ENCODE peak calls at places on chromosomes 13 and 19, in seven cellular contexts. One of them, this sample, is unnamed.
A peak's percentile ranks its signal among the peaks of the same experiment; 100 is the strongest.

GRCh38 chr19:35549174-35549788 is 3.9 kb downstream of the TMEM147 start:
- DNase-seq in M059J: peak; percentile 74
- DNase-seq in AG04449: no peak
- DNase-seq in activated T-cell treated with anti-CD3 and anti-CD28 coated beads for 24 hours: peak; percentile 33
- DNase-seq in WTC11: peak; percentile 69
- DNase-seq in NCI-H1694: peak; percentile 50
- DNase-seq in NCI-H1436: peak; percentile 78
- DNase-seq in this sample: no peak

GRCh38 chr13:102729560-102730275 is 34.9 kb upstream of the METTL21C start:
- DNase-seq in M059J: peak; percentile 73
- DNase-seq in AG04449: peak; percentile 10
- DNase-seq in activated T-cell treated with anti-CD3 and anti-CD28 coated beads for 24 hours: no peak
- DNase-seq in WTC11: no peak
- DNase-seq in NCI-H1694: peak; percentile 40
- DNase-seq in NCI-H1436: peak; percentile 8
- DNase-seq in this sample: no peak

GRCh38 chr13:36531746-36532486 is 99.6 kb downstream of the CCNA1 start:
- DNase-seq in M059J: peak; percentile 25
- DNase-seq in AG04449: no peak
- DNase-seq in activated T-cell treated with anti-CD3 and anti-CD28 coated beads for 24 hours: no peak
- DNase-seq in WTC11: no peak
- DNase-seq in NCI-H1694: no peak
- DNase-seq in NCI-H1436: no peak
- DNase-seq in this sample: no peak

GRCh38 chr13:31320946-31321345 is 121.2 kb downstream of the B3GLCT start:
- DNase-seq in M059J: no peak
- DNase-seq in AG04449: no peak
- DNase-seq in activated T-cell treated with anti-CD3 and anti-CD28 coated beads for 24 hours: no peak
- DNase-seq in WTC11: no peak
- DNase-seq in NCI-H1694: no peak
- DNase-seq in NCI-H1436: no peak
- DNase-seq in this sample: no peak

GRCh38 chr19:14118165-14119051 is 846 bp upstream of the PRKACA start:
- DNase-seq in M059J: peak; percentile 40
- DNase-seq in AG04449: peak; percentile 47
- DNase-seq in activated T-cell treated with anti-CD3 and anti-CD28 coated beads for 24 hours: peak; percentile 23
- DNase-seq in WTC11: no peak
- DNase-seq in NCI-H1694: no peak
- DNase-seq in NCI-H1436: no peak
- DNase-seq in this sample: no peak

GRCh38 chr13:39311619-39312018 is 273.4 kb downstream of the NHLRC3 start:
- DNase-seq in M059J: peak; percentile 23
- DNase-seq in AG04449: no peak
- DNase-seq in activated T-cell treated with anti-CD3 and anti-CD28 coated beads for 24 hours: no peak
- DNase-seq in WTC11: no peak
- DNase-seq in NCI-H1694: no peak
- DNase-seq in NCI-H1436: no peak
- DNase-seq in this sample: no peak

GRCh38 chr19:19062454-19063182 is 1.2 kb upstream of the SLC25A42 start:
- DNase-seq in M059J: peak; percentile 87
- DNase-seq in AG04449: no peak
- DNase-seq in activated T-cell treated with anti-CD3 and anti-CD28 coated beads for 24 hours: peak; percentile 14
- DNase-seq in WTC11: no peak
- DNase-seq in NCI-H1694: no peak
- DNase-seq in NCI-H1436: no peak
- DNase-seq in this sample: no peak

GRCh38 chr19:45952341-45952690 is 21.3 kb downstream of the NOVA2 start:
- DNase-seq in M059J: no peak
- DNase-seq in AG04449: no peak
- DNase-seq in activated T-cell treated with anti-CD3 and anti-CD28 coated beads for 24 hours: no peak
- DNase-seq in WTC11: no peak
- DNase-seq in NCI-H1694: no peak
- DNase-seq in NCI-H1436: no peak
- DNase-seq in this sample: no peak

GRCh38 chr13:19838726-19839342 is 24.6 kb downstream of the ZMYM5 start:
- DNase-seq in M059J: no peak
- DNase-seq in AG04449: peak; percentile 86
- DNase-seq in activated T-cell treated with anti-CD3 and anti-CD28 coated beads for 24 hours: no peak
- DNase-seq in WTC11: no peak
- DNase-seq in NCI-H1694: no peak
- DNase-seq in NCI-H1436: no peak
- DNase-seq in this sample: no peak

GRCh38 chr19:38389101-38389925 is 816 bp downstream of the SPRED3 start:
- DNase-seq in M059J: peak; percentile 87
- DNase-seq in AG04449: no peak
- DNase-seq in activated T-cell treated with anti-CD3 and anti-CD28 coated beads for 24 hours: no peak
- DNase-seq in WTC11: peak; percentile 59
- DNase-seq in NCI-H1694: no peak
- DNase-seq in NCI-H1436: no peak
- DNase-seq in this sample: no peak

GRCh38 chr19:4208385-4209094 is 20.8 kb upstream of the EBI3 start:
- DNase-seq in M059J: peak; percentile 85
- DNase-seq in AG04449: no peak
- DNase-seq in activated T-cell treated with anti-CD3 and anti-CD28 coated beads for 24 hours: no peak
- DNase-seq in WTC11: no peak
- DNase-seq in NCI-H1694: no peak
- DNase-seq in NCI-H1436: peak; percentile 31
- DNase-seq in this sample: no peak

GRCh38 chr13:110663044-110663443 is 42.9 kb downstream of the CARS2 start:
- DNase-seq in M059J: no peak
- DNase-seq in AG04449: no peak
- DNase-seq in activated T-cell treated with anti-CD3 and anti-CD28 coated beads for 24 hours: no peak
- DNase-seq in WTC11: no peak
- DNase-seq in NCI-H1694: no peak
- DNase-seq in NCI-H1436: no peak
- DNase-seq in this sample: no peak

GRCh38 chr13:106299616-106300015 is 235.8 kb downstream of the EFNB2 start:
- DNase-seq in M059J: no peak
- DNase-seq in AG04449: no peak
- DNase-seq in activated T-cell treated with anti-CD3 and anti-CD28 coated beads for 24 hours: no peak
- DNase-seq in WTC11: no peak
- DNase-seq in NCI-H1694: no peak
- DNase-seq in NCI-H1436: no peak
- DNase-seq in this sample: no peak

GRCh38 chr19:6821639-6822310 is 49.3 kb downstream of the VAV1 start:
- DNase-seq in M059J: no peak
- DNase-seq in AG04449: no peak
- DNase-seq in activated T-cell treated with anti-CD3 and anti-CD28 coated beads for 24 hours: no peak
- DNase-seq in WTC11: no peak
- DNase-seq in NCI-H1694: no peak
- DNase-seq in NCI-H1436: no peak
- DNase-seq in this sample: no peak

GRCh38 chr19:14886032-14886431 is at the start of gene OR7A17:
- DNase-seq in M059J: no peak
- DNase-seq in AG04449: no peak
- DNase-seq in activated T-cell treated with anti-CD3 and anti-CD28 coated beads for 24 hours: no peak
- DNase-seq in WTC11: no peak
- DNase-seq in NCI-H1694: no peak
- DNase-seq in NCI-H1436: no peak
- DNase-seq in this sample: no peak

GRCh38 chr13:50375792-50376191 is 360.5 kb downstream of the KCNRG start:
- DNase-seq in M059J: peak; percentile 90
- DNase-seq in AG04449: peak; percentile 57
- DNase-seq in activated T-cell treated with anti-CD3 and anti-CD28 coated beads for 24 hours: no peak
- DNase-seq in WTC11: no peak
- DNase-seq in NCI-H1694: no peak
- DNase-seq in NCI-H1436: no peak
- DNase-seq in this sample: no peak

GRCh38 chr19:15107056-15108010 is at the start of gene SYDE1:
- DNase-seq in M059J: peak; percentile 74
- DNase-seq in AG04449: no peak
- DNase-seq in activated T-cell treated with anti-CD3 and anti-CD28 coated beads for 24 hours: peak; percentile 19
- DNase-seq in WTC11: peak; percentile 71
- DNase-seq in NCI-H1694: no peak
- DNase-seq in NCI-H1436: no peak
- DNase-seq in this sample: no peak

GRCh38 chr19:3057275-3057714 is 5.0 kb downstream of the TLE5 start:
- DNase-seq in M059J: peak; percentile 40
- DNase-seq in AG04449: no peak
- DNase-seq in activated T-cell treated with anti-CD3 and anti-CD28 coated beads for 24 hours: no peak
- DNase-seq in WTC11: no peak
- DNase-seq in NCI-H1694: peak; percentile 29
- DNase-seq in NCI-H1436: no peak
- DNase-seq in this sample: no peak

GRCh38 chr19:18915639-18916038 is 3.5 kb downstream of the COPE start:
- DNase-seq in M059J: peak; percentile 40
- DNase-seq in AG04449: no peak
- DNase-seq in activated T-cell treated with anti-CD3 and anti-CD28 coated beads for 24 hours: no peak
- DNase-seq in WTC11: peak; percentile 66
- DNase-seq in NCI-H1694: no peak
- DNase-seq in NCI-H1436: no peak
- DNase-seq in this sample: no peak

GRCh38 chr19:29667390-29667783 is 2.1 kb downstream of the PLEKHF1 start:
- DNase-seq in M059J: no peak
- DNase-seq in AG04449: no peak
- DNase-seq in activated T-cell treated with anti-CD3 and anti-CD28 coated beads for 24 hours: no peak
- DNase-seq in WTC11: no peak
- DNase-seq in NCI-H1694: no peak
- DNase-seq in NCI-H1436: no peak
- DNase-seq in this sample: no peak

GRCh38 chr13:109840201-109840892 is 54.0 kb upstream of the IRS2 start:
- DNase-seq in M059J: peak; percentile 88
- DNase-seq in AG04449: no peak
- DNase-seq in activated T-cell treated with anti-CD3 and anti-CD28 coated beads for 24 hours: peak; percentile 23
- DNase-seq in WTC11: no peak
- DNase-seq in NCI-H1694: no peak
- DNase-seq in NCI-H1436: no peak
- DNase-seq in this sample: no peak

GRCh38 chr19:33047422-33047821 is 17.3 kb downstream of the RHPN2 start:
- DNase-seq in M059J: peak; percentile 29
- DNase-seq in AG04449: no peak
- DNase-seq in activated T-cell treated with anti-CD3 and anti-CD28 coated beads for 24 hours: no peak
- DNase-seq in WTC11: peak; percentile 37
- DNase-seq in NCI-H1694: no peak
- DNase-seq in NCI-H1436: no peak
- DNase-seq in this sample: peak; percentile 68

GRCh38 chr19:16061943-16062342 is 14.4 kb upstream of the TPM4 start:
- DNase-seq in M059J: no peak
- DNase-seq in AG04449: no peak
- DNase-seq in activated T-cell treated with anti-CD3 and anti-CD28 coated beads for 24 hours: no peak
- DNase-seq in WTC11: no peak
- DNase-seq in NCI-H1694: no peak
- DNase-seq in NCI-H1436: no peak
- DNase-seq in this sample: no peak

GRCh38 chr19:2613507-2614295 is 88.8 kb downstream of the GNG7 start:
- DNase-seq in M059J: peak; percentile 28
- DNase-seq in AG04449: no peak
- DNase-seq in activated T-cell treated with anti-CD3 and anti-CD28 coated beads for 24 hours: peak; percentile 49
- DNase-seq in WTC11: peak; percentile 71
- DNase-seq in NCI-H1694: no peak
- DNase-seq in NCI-H1436: no peak
- DNase-seq in this sample: no peak

GRCh38 chr19:49335784-49336481 is 727 bp downstream of the CD37 start:
- DNase-seq in M059J: no peak
- DNase-seq in AG04449: no peak
- DNase-seq in activated T-cell treated with anti-CD3 and anti-CD28 coated beads for 24 hours: no peak
- DNase-seq in WTC11: peak; percentile 1
- DNase-seq in NCI-H1694: no peak
- DNase-seq in NCI-H1436: no peak
- DNase-seq in this sample: no peak

GRCh38 chr13:40549500-40550094 is 116.8 kb downstream of the FOXO1 start:
- DNase-seq in M059J: peak; percentile 65
- DNase-seq in AG04449: no peak
- DNase-seq in activated T-cell treated with anti-CD3 and anti-CD28 coated beads for 24 hours: no peak
- DNase-seq in WTC11: no peak
- DNase-seq in NCI-H1694: no peak
- DNase-seq in NCI-H1436: no peak
- DNase-seq in this sample: no peak

This sample was measured in iPS DF 19.7.